ENCODE peak calls at places on chromosomes 7 and 10, in eight cellular contexts. F, H, V, O, K, R, W and M are unnamed samples.
A peak's percentile ranks its signal among the peaks of the same experiment; 100 is the strongest.

GRCh38 chr7:75878312-75878768 is 494 bp upstream of the RHBDD2 start:
- DNase-seq in F (no peak), H (no peak), V (no peak), O (no peak), K (no peak), R (no peak), W (no peak), M (no peak)

GRCh38 chr7:156898938-156899337 is 6.0 kb upstream of the LMBR1 start:
- DNase-seq in F (no peak), H (no peak), V (no peak), O (no peak), K (no peak), R (no peak), W (no peak), M (no peak)

GRCh38 chr10:75272896-75273295 is 37.1 kb upstream of the COMTD1 start:
- DNase-seq in F (no peak), H (no peak), V (no peak), O (no peak), K (no peak), R (no peak), W (peak; percentile 93), M (no peak)

GRCh38 chr10:33453081-33453850 is 118.8 kb upstream of the NRP1 start:
- DNase-seq in F (no peak), H (no peak), V (no peak), O (no peak), K (peak; percentile 70), R (peak; percentile 74), W (no peak), M (no peak)

GRCh38 chr10:97821308-97822038 is 28.2 kb upstream of the GOLGA7B start:
- DNase-seq in F (no peak), H (no peak), V (no peak), O (no peak), K (no peak), R (no peak), W (no peak), M (no peak)

GRCh38 chr7:38232475-38233366 is 40.7 kb downstream of the TARP start:
- DNase-seq in F (no peak), H (no peak), V (peak; percentile 33), O (no peak), K (peak; percentile 11), R (no peak), W (no peak), M (peak; percentile 26)

GRCh38 chr7:85833071-85833470 is 646.2 kb upstream of the SEMA3D start:
- DNase-seq in F (no peak), H (no peak), V (no peak), O (no peak), K (peak; percentile 28), R (no peak), W (no peak), M (no peak)

GRCh38 chr7:117639966-117640365 is 160.1 kb downstream of the CFTR start:
- DNase-seq in F (no peak), H (no peak), V (no peak), O (no peak), K (no peak), R (no peak), W (no peak), M (no peak)

GRCh38 chr7:26372211-26372610 is 80.5 kb downstream of the SNX10 start:
- DNase-seq in F (no peak), H (no peak), V (no peak), O (no peak), K (no peak), R (no peak), W (no peak), M (no peak)

GRCh38 chr10:69426376-69426727 is 9.6 kb upstream of the TACR2 start:
- DNase-seq in F (no peak), H (no peak), V (no peak), O (no peak), K (no peak), R (no peak), W (peak; percentile 57), M (no peak)

GRCh38 chr10:70267161-70267933 is 16.5 kb downstream of the NPFFR1 start:
- DNase-seq in F (no peak), H (peak; percentile 53), V (peak; percentile 37), O (no peak), K (peak; percentile 99), R (peak; percentile 92), W (peak; percentile 93), M (peak; percentile 30)

GRCh38 chr10:120606051-120606764 is 149.2 kb downstream of the PLPP4 start:
- DNase-seq in F (no peak), H (no peak), V (no peak), O (no peak), K (no peak), R (no peak), W (no peak), M (no peak)

GRCh38 chr7:156768698-156769472 is 124.1 kb downstream of the LMBR1 start:
- DNase-seq in F (no peak), H (no peak), V (peak; percentile 32), O (no peak), K (no peak), R (no peak), W (no peak), M (no peak)

GRCh38 chr7:23277359-23277989 is 21.7 kb upstream of the MALSU1 start:
- DNase-seq in F (peak; percentile 15), H (no peak), V (no peak), O (peak; percentile 18), K (peak; percentile 69), R (peak; percentile 28), W (peak; percentile 66), M (peak; percentile 64)

GRCh38 chr7:73909996-73910395 is 49.0 kb downstream of the TMEM270 start:
- DNase-seq in F (no peak), H (no peak), V (no peak), O (no peak), K (no peak), R (no peak), W (no peak), M (no peak)

GRCh38 chr7:111755388-111755787 is 193.1 kb upstream of the IMMP2L start:
- DNase-seq in F (no peak), H (no peak), V (no peak), O (no peak), K (no peak), R (no peak), W (no peak), M (no peak)

GRCh38 chr7:90604383-90604782 is 8.3 kb downstream of the CDK14 start:
- DNase-seq in F (no peak), H (no peak), V (no peak), O (no peak), K (no peak), R (no peak), W (no peak), M (no peak)

GRCh38 chr10:58517481-58518355 is 5.0 kb downstream of the BICC1 start:
- DNase-seq in F (no peak), H (no peak), V (no peak), O (no peak), K (no peak), R (no peak), W (no peak), M (no peak)

GRCh38 chr10:88883443-88883799 is 3.4 kb downstream of the STAMBPL1 start:
- DNase-seq in F (no peak), H (no peak), V (no peak), O (no peak), K (no peak), R (no peak), W (no peak), M (no peak)

GRCh38 chr10:88879754-88880286 is at the start of gene STAMBPL1:
- DNase-seq in F (no peak), H (no peak), V (peak; percentile 59), O (no peak), K (peak; percentile 12), R (no peak), W (no peak), M (peak; percentile 49)

GRCh38 chr10:88880287-88881094 is 446 bp downstream of the STAMBPL1 start:
- DNase-seq in F (peak; percentile 42), H (peak; percentile 81), V (peak; percentile 83), O (peak; percentile 85), K (peak; percentile 78), R (peak; percentile 31), W (peak; percentile 49), M (peak; percentile 77)

GRCh38 chr10:88881922-88882645 is 2.0 kb downstream of the STAMBPL1 start:
- DNase-seq in F (no peak), H (no peak), V (no peak), O (no peak), K (no peak), R (no peak), W (no peak), M (no peak)

GRCh38 chr10:88881335-88881734 is 1.3 kb downstream of the STAMBPL1 start:
- DNase-seq in F (no peak), H (no peak), V (no peak), O (peak; percentile 17), K (peak; percentile 29), R (no peak), W (no peak), M (no peak)
- TF ChIP-seq CTCF in F (no peak), H (no peak), V (no peak), O (no peak), K (no peak), R (no peak), W (no peak), M (no peak)

GRCh38 chr10:27355918-27356573 is 115.4 kb upstream of the ACBD5 start:
- DNase-seq in F (no peak), H (no peak), V (no peak), O (no peak), K (no peak), R (no peak), W (no peak), M (no peak)
- TF ChIP-seq CTCF in F (no peak), H (no peak), V (no peak), O (no peak), K (no peak), R (no peak), W (peak; percentile 34), M (no peak)

DNA sequence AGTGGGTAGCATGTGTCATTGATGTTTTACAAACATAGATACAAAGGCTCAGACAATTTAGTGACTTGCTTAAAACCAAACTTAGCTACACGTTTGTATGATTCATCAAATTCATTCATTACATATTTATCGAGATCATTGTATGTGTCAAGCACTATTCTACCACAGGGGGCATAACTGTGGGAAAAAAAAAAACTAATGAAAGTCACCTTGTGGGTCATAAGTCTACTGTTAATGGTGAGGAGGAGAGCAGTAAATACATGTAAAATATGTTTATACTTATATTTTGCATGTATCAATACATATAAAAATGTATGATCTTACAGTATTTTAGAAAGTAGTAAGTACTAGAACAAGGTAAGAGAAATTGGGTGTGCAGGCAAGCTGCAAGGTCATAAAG is 933.8 kb downstream of the IPMK start:
- DNase-seq in F (no peak), H (no peak), V (no peak), O (no peak), K (no peak), R (no peak), W (no peak), M (no peak)
- TF ChIP-seq CTCF in F (no peak), H (no peak), V (no peak), O (no peak), K (no peak), R (no peak), W (peak; percentile 37), M (peak; percentile 43)

DNA sequence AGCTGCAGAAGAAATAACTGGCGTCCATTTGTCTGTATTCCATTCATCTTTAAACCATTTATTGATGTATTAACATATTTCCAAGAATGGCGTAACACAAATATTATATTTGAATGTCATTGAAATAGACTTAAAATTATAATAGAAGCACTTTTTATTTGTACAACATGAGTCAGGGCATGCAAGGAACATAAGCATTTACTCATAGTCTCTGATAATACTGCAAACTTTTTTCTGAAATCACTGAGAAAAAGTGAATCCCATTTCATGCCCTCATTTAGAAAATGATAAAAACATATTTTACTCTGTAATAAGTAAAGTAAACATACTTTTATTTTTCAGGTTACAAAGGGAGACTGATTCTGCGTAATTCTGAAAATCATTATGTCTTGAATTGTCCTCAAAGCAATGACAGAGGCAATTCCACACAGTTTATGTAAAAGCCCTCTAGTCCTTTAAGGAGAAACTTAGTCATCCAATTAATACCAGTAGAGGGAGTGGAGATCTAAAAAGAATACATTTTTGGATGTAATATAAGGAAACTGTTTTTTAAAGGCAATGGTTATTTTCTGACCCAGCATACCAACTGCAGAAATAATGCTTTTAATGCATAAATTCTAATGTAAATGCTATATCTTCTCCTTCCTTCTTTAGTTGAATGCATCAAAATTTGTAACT is 58.1 kb downstream of the AGMO start:
- DNase-seq in F (no peak), H (no peak), V (no peak), O (no peak), K (peak; percentile 34), R (no peak), W (no peak), M (no peak)
- TF ChIP-seq CTCF in F (no peak), H (no peak), V (no peak), O (no peak), K (peak; percentile 12), R (peak; percentile 4), W (no peak), M (no peak)